ENCODE peak calls at places on chromosomes 5 and 9, in ten cellular contexts. X is naive thymus-derived CD8-positive, alpha-beta T cell; Z is activated CD8-positive, alpha-beta memory T cell treated with anti-CD3 and anti-CD28 coated beads for 1 hour; R is T-cell; E is cardiac fibroblast; S is endothelial cell of umbilical vein; G is AG08396; U is HEK293T; M is HT-29; N is mesendoderm. L is an unnamed sample.

GRCh38 chr9:108665856-108666784 is 189.7 kb downstream of the ACTL7B start:
- DNase-seq in E (peak), M (no peak), N (no peak), X (no peak), R (no peak), Z (no peak), U (no peak), S (no peak), G (no peak), L (peak)

GRCh38 chr9:75956161-75956560 is 65.7 kb downstream of the PCSK5 start:
- DNase-seq in X (no peak), Z (no peak), G (no peak), N (peak), E (no peak), M (peak), U (no peak), R (no peak), S (no peak), L (no peak)

GRCh38 chr5:139167952-139168720 is 30.0 kb downstream of the SIL1 start:
- DNase-seq in E (no peak), U (no peak), M (no peak), N (peak), X (no peak), R (no peak), S (no peak), G (no peak), Z (no peak), L (no peak)

GRCh38 chr5:167294861-167295685 is 996.4 kb upstream of the WWC1 start:
- DNase-seq in Z (no peak), X (no peak), R (no peak), N (peak), M (peak), U (no peak), S (peak), E (peak), G (peak), L (peak)

GRCh38 chr9:134637696-134638502 is 3.7 kb upstream of the COL5A1 start:
- DNase-seq in S (no peak), X (no peak), E (peak), R (no peak), N (no peak), G (no peak), U (no peak), M (no peak), Z (no peak), L (no peak)

GRCh38 chr9:122397749-122398148 is 26.9 kb downstream of the PTGS1 start:
- DNase-seq in R (no peak), S (no peak), N (no peak), G (no peak), M (no peak), U (no peak), Z (no peak), X (no peak), E (no peak), L (no peak)

GRCh38 chr9:135947582-135947981 is 13.6 kb downstream of the UBAC1 start:
- DNase-seq in U (no peak), S (no peak), Z (no peak), R (no peak), G (no peak), X (no peak), M (no peak), N (no peak), E (no peak), L (no peak)

GRCh38 chr5:82165740-82166530 is 112.2 kb downstream of the RPS23 start:
- DNase-seq in X (peak), G (peak), E (peak), R (peak), N (peak), M (peak), U (peak), S (peak), Z (no peak), L (peak)

GRCh38 chr9:69104830-69105527 is 69.1 kb upstream of the TJP2 start:
- DNase-seq in R (no peak), E (no peak), U (no peak), M (peak), X (no peak), S (no peak), G (no peak), N (peak), Z (no peak), L (no peak)

GRCh38 chr5:1249366-1250280 is 24.4 kb downstream of the SLC6A18 start:
- DNase-seq in M (no peak), X (no peak), Z (no peak), N (no peak), G (no peak), U (no peak), S (no peak), E (no peak), R (no peak), L (no peak)

GRCh38 chr5:126070481-126070880 is 352.7 kb upstream of the GRAMD2B start:
- DNase-seq in G (no peak), N (no peak), X (no peak), Z (no peak), U (no peak), S (no peak), M (no peak), R (no peak), E (peak), L (peak)

GRCh38 chr5:28234356-28234968 is 1196.1 kb upstream of the CDH9 start:
- DNase-seq in E (no peak), R (no peak), M (no peak), S (no peak), G (no peak), N (no peak), X (no peak), Z (no peak), U (no peak), L (no peak)

GRCh38 chr5:4022991-4023390 is 427.4 kb downstream of the IRX1 start:
- DNase-seq in Z (no peak), E (no peak), N (no peak), U (no peak), S (no peak), M (no peak), G (no peak), X (no peak), R (no peak), L (no peak)

GRCh38 chr9:96376926-96377874 is 6.3 kb downstream of the SLC35D2 start:
- DNase-seq in N (peak), U (peak), Z (no peak), M (peak), X (no peak), S (peak), E (peak), G (peak), R (no peak), L (peak)

GRCh38 chr9:20640331-20641187 is 18.3 kb upstream of the MLLT3 start:
- DNase-seq in S (peak), M (peak), U (peak), X (peak), N (no peak), R (peak), Z (no peak), E (peak), G (no peak), L (peak)

GRCh38 chr5:179137643-179138567 is 77.7 kb downstream of the ZNF354C start:
- DNase-seq in Z (no peak), E (no peak), X (no peak), U (no peak), R (no peak), M (no peak), N (no peak), G (no peak), S (no peak), L (no peak)

GRCh38 chr9:134707731-134708671 is 66.4 kb downstream of the COL5A1 start:
- DNase-seq in U (no peak), X (no peak), R (no peak), M (no peak), G (no peak), S (no peak), N (no peak), E (no peak), Z (no peak), L (no peak)

GRCh38 chr5:53983568-53984465 is 326.6 kb downstream of the ARL15 start:
- DNase-seq in Z (no peak), X (no peak), G (no peak), R (no peak), N (no peak), M (no peak), E (peak), S (no peak), U (no peak), L (peak)

GRCh38 chr9:110575169-110575568 is 4.4 kb downstream of the SVEP1 start:
- DNase-seq in S (peak), X (no peak), Z (no peak), N (no peak), U (no peak), E (no peak), G (no peak), M (no peak), R (no peak), L (peak)

GRCh38 chr9:133105461-133105770 is 15.6 kb downstream of the RALGDS start:
- DNase-seq in S (no peak), U (no peak), G (no peak), Z (no peak), E (no peak), R (no peak), M (no peak), X (no peak), N (no peak), L (no peak)

GRCh38 chr9:133991964-133992779 is at the start of gene VAV2:
- DNase-seq in E (peak), M (peak), Z (no peak), S (peak), N (peak), G (peak), X (no peak), R (peak), U (peak), L (peak)

GRCh38 chr5:131304414-131304813 is 40.6 kb downstream of the CDC42SE2 start:
- DNase-seq in S (no peak), E (no peak), G (no peak), N (no peak), R (no peak), X (no peak), U (no peak), Z (no peak), M (no peak), L (no peak)

GRCh38 chr5:113068559-113068958 is 92.0 kb downstream of the DCP2 start:
- DNase-seq in R (no peak), X (no peak), M (no peak), S (no peak), N (no peak), U (no peak), E (peak), Z (no peak), G (no peak), L (peak)

GRCh38 chr5:55577353-55578060 is 42.7 kb upstream of the PLPP1 start:
- DNase-seq in Z (no peak), G (no peak), R (no peak), E (peak), N (no peak), M (peak), S (peak), U (no peak), X (no peak), L (peak)

GRCh38 chr5:60161340-60161934 is 267.9 kb upstream of the PDE4D start:
- DNase-seq in N (peak), R (no peak), M (peak), E (peak), X (no peak), Z (no peak), S (peak), G (peak), U (peak), L (peak)

GRCh38 chr9:90180374-90180773 is 462.2 kb downstream of the DIRAS2 start:
- DNase-seq in X (no peak), E (no peak), G (no peak), R (no peak), M (no peak), Z (no peak), U (no peak), S (no peak), N (peak), L (no peak)

GRCh38 chr5:16690243-16690839 is 73.5 kb upstream of the RETREG1 start:
- DNase-seq in X (no peak), R (no peak), G (peak), Z (no peak), U (peak), M (peak), N (peak), E (peak), S (peak), L (peak)

GRCh38 chr9:129278391-129279237 is 100.6 kb upstream of the IER5L start:
- DNase-seq in X (no peak), G (no peak), Z (no peak), S (no peak), M (peak), U (no peak), E (peak), N (no peak), R (no peak), L (no peak)

GRCh38 chr9:107486674-107487520 is 2.7 kb downstream of the KLF4 start:
- DNase-seq in S (no peak), E (no peak), N (peak), Z (no peak), X (no peak), G (no peak), U (no peak), M (no peak), R (no peak), L (peak)

GRCh38 chr5:126509339-126509738 is 85.7 kb downstream of the ALDH7A1 start:
- DNase-seq in E (peak), X (no peak), U (no peak), G (no peak), M (no peak), R (no peak), S (no peak), Z (no peak), N (no peak), L (no peak)

GRCh38 chr5:157026789-157027424 is 32.0 kb downstream of the HAVCR1 start:
- DNase-seq in E (no peak), U (peak), N (peak), R (no peak), G (no peak), Z (no peak), X (no peak), M (peak), S (no peak), L (no peak)

GRCh38 chr5:60810036-60810435 is 34.0 kb downstream of the ELOVL7 start:
- DNase-seq in U (no peak), X (no peak), E (no peak), R (no peak), Z (no peak), S (no peak), M (no peak), N (no peak), G (no peak), L (no peak)

GRCh38 chr5:128649183-128649582 is 111.1 kb upstream of the FBN2 start:
- DNase-seq in N (no peak), R (no peak), X (no peak), Z (no peak), U (no peak), M (no peak), G (no peak), S (peak), E (peak), L (peak)

GRCh38 chr9:89808801-89809200 is 204.0 kb downstream of the GADD45G start:
- DNase-seq in M (no peak), R (no peak), U (no peak), N (no peak), E (peak), X (no peak), S (peak), Z (no peak), G (no peak), L (no peak)